ENCODE peak calls at places on chromosomes 5 and 9, in five cellular contexts. K is HepG2, U is HCT116, A is spleen, Y is SK-N-SH. C is an unnamed sample.

GRCh38 chr5:5298068-5298633 is 124.3 kb upstream of the ICE1 start:
- DNase-seq in K (peak; percentile 74), U (no peak), A (no peak), Y (no peak), C (no peak)

GRCh38 chr9:135604437-135605237 is 34.7 kb downstream of the GLT6D1 start:
- DNase-seq in K (no peak), U (no peak), A (peak; percentile 67), Y (peak; percentile 18), C (peak; percentile 68)

GRCh38 chr5:73955447-73955846 is 329.5 kb downstream of the ARHGEF28 start:
- DNase-seq in K (no peak), U (no peak), A (no peak), Y (no peak), C (no peak)

GRCh38 chr9:136225748-136226679 is 19.6 kb downstream of the QSOX2 start:
- DNase-seq in K (peak; percentile 44), U (peak; percentile 46), A (peak; percentile 91), Y (peak; percentile 88), C (no peak)

GRCh38 chr9:131676431-131676972 is 63.4 kb downstream of the RAPGEF1 start:
- DNase-seq in K (no peak), U (no peak), A (no peak), Y (no peak), C (no peak)

GRCh38 chr5:108736855-108737254 is 10.8 kb upstream of the FER start:
- DNase-seq in K (no peak), U (no peak), A (no peak), Y (no peak), C (no peak)

GRCh38 chr5:16853511-16853910 is 82.6 kb downstream of the MYO10 start:
- DNase-seq in K (no peak), U (no peak), A (no peak), Y (no peak), C (no peak)

GRCh38 chr5:97629281-97629680 is 446.2 kb upstream of the RIOK2 start:
- DNase-seq in K (no peak), U (peak; percentile 7), A (no peak), Y (no peak), C (no peak)

GRCh38 chr5:180782748-180783147 is 19.9 kb downstream of the MGAT1 start:
- DNase-seq in K (no peak), U (no peak), A (no peak), Y (no peak), C (peak; percentile 47)

GRCh38 chr5:65480306-65480865 is 1.3 kb downstream of the ADAMTS6 start:
- DNase-seq in K (peak; percentile 73), U (no peak), A (no peak), Y (peak; percentile 34), C (no peak)

DNA sequence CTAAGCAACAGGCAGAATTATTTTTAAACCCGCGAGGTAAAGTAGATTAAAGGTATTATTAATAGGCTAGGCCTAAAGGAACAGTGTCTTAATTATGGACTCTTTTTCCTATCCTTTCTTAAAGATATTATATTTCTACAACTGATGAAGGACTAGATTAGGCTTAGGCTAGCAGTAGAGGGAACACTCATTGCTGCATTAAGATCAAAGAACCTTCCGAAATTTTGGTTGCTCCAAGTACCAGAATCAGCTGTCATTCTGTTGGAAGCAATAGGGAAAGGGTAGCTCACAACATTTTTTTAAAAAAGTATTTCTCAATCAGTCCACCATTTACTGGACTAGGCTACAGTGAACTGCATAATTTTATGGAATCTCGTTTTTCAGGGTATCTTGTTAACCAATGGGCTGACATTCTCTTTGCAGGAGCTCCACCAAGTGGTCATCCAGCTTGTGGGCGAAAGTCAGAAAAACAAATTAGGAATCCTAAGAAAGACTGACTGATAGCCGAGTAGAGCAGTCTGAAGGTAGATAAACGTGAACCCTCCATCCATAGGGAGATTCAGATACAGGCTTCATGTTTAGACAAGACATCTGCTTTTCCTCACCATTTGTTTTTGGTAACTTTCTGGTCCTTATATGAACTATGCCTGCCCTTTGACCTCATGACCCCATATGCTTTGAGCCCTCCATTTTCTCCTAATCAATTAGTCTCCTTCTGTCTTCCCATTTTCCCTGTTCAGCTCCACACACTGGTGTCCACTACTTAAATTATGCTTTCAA is 103.6 kb upstream of the CHD1 start:
- DNase-seq in K (peak; percentile 74), U (peak; percentile 56), A (no peak), Y (peak; percentile 46), C (no peak)
- TF ChIP-seq POLR2AphosphoS5 in K (no peak), U (no peak), A (peak; percentile 31), Y (no peak), C (no peak)

DNA sequence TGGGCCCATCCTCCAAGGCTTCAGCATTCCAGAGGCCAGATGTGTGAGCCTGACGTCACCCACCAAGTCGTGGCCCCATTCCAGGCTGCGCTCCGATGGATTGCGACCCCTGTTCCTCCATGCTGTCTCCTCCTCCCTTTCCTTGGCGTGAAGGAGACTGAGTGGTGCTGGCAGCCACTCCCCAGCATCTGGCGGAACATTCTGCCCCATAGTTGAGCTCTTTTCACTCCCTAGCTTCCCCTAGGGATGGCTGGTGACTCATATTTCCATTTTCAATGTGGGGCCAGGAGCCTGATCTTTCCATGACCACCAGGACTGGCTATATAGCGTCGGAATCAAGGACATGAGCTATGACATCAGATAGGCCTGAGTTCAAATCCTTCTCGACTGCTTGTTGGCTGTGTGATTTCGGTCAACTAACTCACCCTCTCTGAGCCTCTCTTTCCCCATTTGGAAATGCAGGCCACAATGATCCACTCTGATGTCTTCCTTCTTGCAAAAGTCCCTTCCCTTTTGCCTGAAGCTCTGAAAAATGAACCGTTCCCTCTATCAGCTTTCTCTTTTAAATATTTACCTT is 24.5 kb upstream of the DUSP1 start:
- DNase-seq in K (no peak), U (no peak), A (no peak), Y (no peak), C (peak; percentile 99)
- H3K4me1 ChIP-seq in K (peaks cover 97% of the 10 kb centered on the region), U (peaks cover 37% of the 10 kb centered on the region), A (peaks cover 16% of the 10 kb centered on the region), Y (peaks cover 30% of the 10 kb centered on the region), C (peaks cover 54% of the 10 kb centered on the region)

GRCh38 chr5:150454492-150455229 is 5.1 kb upstream of the RPS14 start:
- DNase-seq in K (no peak), U (no peak), A (no peak), Y (no peak), C (no peak)

GRCh38 chr5:150451594-150451993 is 2.1 kb upstream of the RPS14 start:
- DNase-seq in K (no peak), U (no peak), A (no peak), Y (no peak), C (no peak)

GRCh38 chr5:150448960-150449490 is 514 bp downstream of the RPS14 start:
- DNase-seq in K (no peak), U (no peak), A (no peak), Y (no peak), C (no peak)

GRCh38 chr5:150449491-150450339 is at the start of gene RPS14:
- DNase-seq in K (peak; percentile 87), U (peak; percentile 89), A (peak; percentile 97), Y (peak; percentile 94), C (peak; percentile 99)

DNA sequence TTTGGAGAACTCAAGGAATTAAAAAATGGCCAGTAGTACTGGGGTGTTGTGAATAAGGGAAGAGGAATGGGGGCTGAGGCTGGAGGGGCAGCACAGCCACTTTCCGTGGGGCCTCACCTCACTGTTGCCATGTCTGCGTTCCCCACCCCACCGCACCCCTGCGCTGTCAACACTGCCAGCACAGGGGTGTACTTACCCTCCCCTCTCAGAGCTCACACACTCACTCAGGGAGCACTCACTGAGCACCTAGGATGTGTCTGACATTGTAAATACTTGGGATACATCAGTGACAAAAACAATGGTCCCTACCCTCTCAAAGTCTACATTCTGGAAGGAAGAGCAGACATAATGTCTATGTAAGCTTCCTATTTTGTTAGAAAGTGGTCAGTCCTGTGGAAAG is 3.4 kb upstream of the RPS14 start:
- DNase-seq in K (no peak), U (no peak), A (no peak), Y (no peak), C (no peak)
- H3K4me3 ChIP-seq in K (no peak overlapping the region), U (no peak overlapping the region), A (no peak overlapping the region), Y (no peak overlapping the region), C (no peak overlapping the region)

GRCh38 chr9:110270211-110270995 is 14.1 kb upstream of the TXN start:
- DNase-seq in K (no peak), U (no peak), A (no peak), Y (no peak), C (no peak)
- TF ChIP-seq POLR2AphosphoS5 in K (no peak), U (no peak), A (no peak), Y (no peak), C (no peak)

DNA sequence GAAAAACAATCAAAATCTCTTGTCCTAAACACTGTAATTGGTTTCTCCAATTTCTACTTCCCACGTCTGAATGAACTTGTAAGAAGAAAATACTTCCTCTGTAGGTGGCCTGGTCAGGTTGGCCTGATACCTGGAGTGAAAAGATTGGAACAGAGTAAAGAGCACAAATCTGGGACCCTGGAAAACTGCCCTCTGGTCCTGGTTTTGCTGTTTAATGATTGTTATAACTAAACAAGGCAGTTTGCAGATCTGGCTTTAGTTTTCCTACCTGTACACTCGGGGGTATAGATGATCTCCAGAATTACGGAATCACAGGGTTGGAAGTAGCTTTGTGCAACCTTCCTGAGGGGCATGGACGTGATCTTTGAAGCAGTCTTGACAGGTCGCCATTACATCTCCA is 67.6 kb downstream of the ZSWIM6 start:
- DNase-seq in K (no peak), U (no peak), A (no peak), Y (no peak), C (no peak)
- H3K4me1 ChIP-seq in K (no peaks in the 10 kb centered on the region), U (no peaks in the 10 kb centered on the region), A (peaks cover 13% of the 10 kb centered on the region), Y (peaks cover 31% of the 10 kb centered on the region), C (peaks cover 54% of the 10 kb centered on the region)